ENCODE peak calls at places on chromosomes 16 and 17, in six cellular contexts. Q is endothelial cell of umbilical vein, U is foreskin fibroblast, V is fibroblast of lung, H is adrenal gland, I is upper lobe of left lung. K is an unnamed sample.

GRCh38 chr16:87706278-87707000 is 59.3 kb downstream of the KLHDC4 start:
- DNase-seq in Q (no peak), U (no peak), V (no peak), H (no peak), I (no peak), K (no peak)

GRCh38 chr17:81469266-81469665 is 43.3 kb downstream of the ACTG1 start:
- DNase-seq in Q (no peak), U (no peak), V (no peak), H (no peak), I (no peak), K (no peak)

GRCh38 chr17:16943541-16944333 is 28.2 kb downstream of the TNFRSF13B start:
- DNase-seq in Q (no peak), U (no peak), V (no peak), H (peak; percentile 13), I (peak; percentile 12), K (no peak)

GRCh38 chr16:4175849-4176248 is 59.6 kb upstream of the ADCY9 start:
- DNase-seq in Q (no peak), U (peak; percentile 29), V (no peak), H (no peak), I (no peak), K (no peak)

GRCh38 chr16:74888888-74889287 is 96.0 kb downstream of the WDR59 start:
- DNase-seq in Q (no peak), U (no peak), V (no peak), H (no peak), I (no peak), K (no peak)

GRCh38 chr17:62819511-62820221 is 11.6 kb upstream of the MARCHF10 start:
- DNase-seq in Q (peak; percentile 90), U (peak; percentile 99), V (peak; percentile 98), H (peak; percentile 81), I (peak; percentile 85), K (peak; percentile 90)

GRCh38 chr17:68320943-68321557 is 29.8 kb downstream of the ARSG start:
- DNase-seq in Q (no peak), U (no peak), V (no peak), H (no peak), I (no peak), K (no peak)

GRCh38 chr17:35879748-35880654 is at the start of gene CCL5:
- DNase-seq in Q (no peak), U (no peak), V (no peak), H (no peak), I (no peak), K (no peak)

GRCh38 chr16:75519175-75519574 is 16.7 kb downstream of the CHST5 start:
- DNase-seq in Q (no peak), U (no peak), V (no peak), H (no peak), I (no peak), K (no peak)

GRCh38 chr17:81487487-81488275 is 24.9 kb downstream of the ACTG1 start:
- DNase-seq in Q (peak; percentile 59), U (peak; percentile 90), V (peak; percentile 62), H (peak; percentile 80), I (peak; percentile 74), K (no peak)

GRCh38 chr17:64036198-64036922 is 15.9 kb upstream of the ICAM2 start:
- DNase-seq in Q (no peak), U (no peak), V (no peak), H (peak; percentile 46), I (no peak), K (no peak)

GRCh38 chr16:30447512-30448226 is 2.0 kb upstream of the SEPHS2 start:
- DNase-seq in Q (no peak), U (no peak), V (no peak), H (no peak), I (no peak), K (no peak)

GRCh38 chr16:30446203-30446595 is 525 bp upstream of the SEPHS2 start:
- DNase-seq in Q (no peak), U (no peak), V (no peak), H (no peak), I (no peak), K (no peak)

GRCh38 chr16:30444231-30445148 is 1.2 kb downstream of the SEPHS2 start:
- DNase-seq in Q (no peak), U (no peak), V (no peak), H (peak; percentile 54), I (no peak), K (no peak)

GRCh38 chr16:30445408-30446202 is at the start of gene SEPHS2:
- DNase-seq in Q (peak; percentile 97), U (peak; percentile 99), V (peak; percentile 99), H (peak; percentile 100), I (peak; percentile 99), K (peak; percentile 92)

DNA sequence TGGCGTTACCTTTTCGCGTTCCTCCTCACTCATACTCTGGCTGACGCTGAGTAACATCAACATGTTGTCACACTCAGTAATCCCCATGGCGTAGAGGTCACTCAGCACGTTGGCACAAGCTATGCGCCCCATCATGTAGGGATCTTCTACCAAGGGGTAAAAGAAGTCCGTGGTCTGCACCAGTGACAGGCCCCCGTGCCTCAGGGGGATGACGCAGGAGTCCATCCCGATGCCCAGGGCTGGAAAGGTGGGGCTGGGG is 596 bp downstream of the SEPHS2 start:
- DNase-seq in Q (no peak), U (no peak), V (no peak), H (no peak), I (no peak), K (no peak)
- H3K4me3 ChIP-seq in Q (peak overlapping the region; percentile 57), U (peak overlapping the region; percentile 80), V (peak overlapping the region; percentile 99), H (peak overlapping the region; percentile 66), I (peak overlapping the region; percentile 67), K (peak overlapping the region; percentile 68)

GRCh38 chr16:22188267-22188594 is 17.8 kb upstream of the EEF2K start:
- DNase-seq in Q (no peak), U (no peak), V (no peak), H (no peak), I (no peak), K (no peak)
- H3K4me3 ChIP-seq in Q (no peak overlapping the region), U (no peak overlapping the region), V (no peak overlapping the region), H (no peak overlapping the region), I (no peak overlapping the region), K (no peak overlapping the region)

GRCh38 chr16:51147776-51148673 is 3.0 kb downstream of the SALL1 start:
- DNase-seq in Q (no peak), U (no peak), V (no peak), H (no peak), I (no peak), K (no peak)
- H3K4me3 ChIP-seq in Q (no peak overlapping the region), U (peak overlapping the region; percentile 75), V (no peak overlapping the region), H (no peak overlapping the region), I (no peak overlapping the region), K (no peak overlapping the region)

GRCh38 chr17:47653442-47653841 is 3.7 kb downstream of the KPNB1 start:
- DNase-seq in Q (no peak), U (no peak), V (no peak), H (no peak), I (no peak), K (no peak)

GRCh38 chr17:47650525-47651522 is 1.1 kb downstream of the KPNB1 start:
- DNase-seq in Q (peak; percentile 95), U (peak; percentile 99), V (peak; percentile 98), H (peak; percentile 97), I (peak; percentile 96), K (peak; percentile 71)

GRCh38 chr17:47652570-47652969 is 2.9 kb downstream of the KPNB1 start:
- DNase-seq in Q (peak; percentile 21), U (peak; percentile 31), V (peak; percentile 16), H (no peak), I (no peak), K (no peak)

GRCh38 chr17:47651704-47652103 is 2.0 kb downstream of the KPNB1 start:
- DNase-seq in Q (no peak), U (no peak), V (no peak), H (no peak), I (no peak), K (no peak)

GRCh38 chr17:47654991-47655390 is 5.3 kb downstream of the KPNB1 start:
- DNase-seq in Q (no peak), U (no peak), V (no peak), H (no peak), I (no peak), K (no peak)
- H3K4me3 ChIP-seq in Q (no peak overlapping the region), U (no peak overlapping the region), V (no peak overlapping the region), H (no peak overlapping the region), I (no peak overlapping the region), K (no peak overlapping the region)

DNA sequence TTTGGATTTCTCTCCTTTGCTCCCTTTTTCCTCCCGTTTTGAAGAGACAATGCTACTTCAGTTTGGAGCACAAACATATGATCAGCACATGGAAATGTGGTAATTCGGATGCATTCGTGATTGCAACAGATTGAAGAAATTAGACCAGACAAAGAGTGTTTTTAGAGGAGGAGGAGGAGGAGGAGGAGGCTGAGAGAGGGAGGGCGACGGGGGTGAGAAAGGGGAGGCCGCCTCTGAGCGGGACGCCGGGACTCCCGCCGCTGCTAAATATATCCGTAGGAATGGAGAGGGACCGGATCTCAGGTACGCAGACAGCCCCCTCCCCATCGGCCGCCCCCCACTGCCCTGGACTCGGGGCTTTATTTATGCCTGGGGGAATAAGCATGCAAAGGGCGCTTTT is 179.3 kb downstream of the SEC14L1 start:
- DNase-seq in Q (no peak), U (peak; percentile 87), V (peak; percentile 85), H (no peak), I (no peak), K (no peak)
- H3K4me3 ChIP-seq in Q (no peak overlapping the region), U (peak overlapping the region; percentile 83), V (peak overlapping the region; percentile 82), H (peak overlapping the region; percentile 58), I (peak overlapping the region; percentile 40), K (peak overlapping the region; percentile 94)

K was measured in AG09309.